ENCODE peak calls at places on chromosomes 6 and 20, in four cellular contexts. J is NB4; K is CD8-positive, alpha-beta T cell; E is suprapubic skin. V is an unnamed sample.
A peak's percentile ranks its signal among the peaks of the same experiment; 100 is the strongest.

GRCh38 chr6:74606488-74607135 is 599.2 kb downstream of the COL12A1 start:
- DNase-seq in J (peak; percentile 48), K (no peak), E (no peak), V (peak; percentile 10)

GRCh38 chr6:25053875-25054371 is 118.2 kb upstream of the RIPOR2 start:
- DNase-seq in K (no peak), J (peak; percentile 67), E (no peak), V (peak; percentile 39)

GRCh38 chr20:32975698-32976674 is 28.2 kb downstream of the SUN5 start:
- DNase-seq in E (peak; percentile 62), J (no peak), K (no peak), V (peak; percentile 8)

GRCh38 chr20:6169251-6169650 is 46.4 kb upstream of the FERMT1 start:
- DNase-seq in K (no peak), J (peak; percentile 41), E (no peak), V (peak; percentile 72)

GRCh38 chr6:102229271-102229670 is 835.8 kb downstream of the GRIK2 start:
- DNase-seq in K (no peak), J (no peak), E (no peak), V (no peak)

GRCh38 chr20:1816384-1817381 is 78.5 kb upstream of the SIRPA start:
- DNase-seq in J (no peak), E (peak; percentile 65), K (no peak), V (peak; percentile 78)

GRCh38 chr6:169073311-169073710 is 180.3 kb downstream of the THBS2 start:
- DNase-seq in K (no peak), E (no peak), J (no peak), V (peak; percentile 97)

GRCh38 chr6:154606457-154606856 is 96.0 kb upstream of the CNKSR3 start:
- DNase-seq in E (no peak), K (no peak), J (peak; percentile 16), V (peak; percentile 22)

GRCh38 chr6:122754191-122754731 is 25.3 kb upstream of the FABP7 start:
- DNase-seq in E (no peak), J (no peak), K (no peak), V (peak; percentile 39)

DNA sequence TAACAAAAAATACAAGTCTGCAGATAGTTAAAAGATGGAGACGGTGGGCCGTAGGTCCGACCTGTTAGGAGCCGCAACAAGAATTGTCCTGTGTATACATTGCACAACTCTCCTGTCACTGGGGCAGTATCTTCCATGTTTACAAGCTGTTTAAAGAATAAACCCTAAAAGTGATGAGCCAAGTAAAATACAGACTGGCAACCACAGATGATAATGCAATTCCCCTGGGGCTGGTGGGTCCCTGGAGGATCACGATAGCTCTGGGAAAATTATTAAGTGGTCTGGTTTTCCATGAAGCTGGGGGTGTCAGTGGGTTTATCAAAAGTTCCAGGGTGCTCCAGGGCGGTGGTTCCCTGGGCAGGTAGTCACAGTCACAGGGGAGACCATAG is 8.1 kb upstream of the FAM50B start:
- DNase-seq in J (peak; percentile 41), K (no peak), E (no peak), V (peak; percentile 26)
- H3K4me3 ChIP-seq in J (no peak overlapping the region), K (no peak overlapping the region), E (no peak overlapping the region), V (no peak overlapping the region)

DNA sequence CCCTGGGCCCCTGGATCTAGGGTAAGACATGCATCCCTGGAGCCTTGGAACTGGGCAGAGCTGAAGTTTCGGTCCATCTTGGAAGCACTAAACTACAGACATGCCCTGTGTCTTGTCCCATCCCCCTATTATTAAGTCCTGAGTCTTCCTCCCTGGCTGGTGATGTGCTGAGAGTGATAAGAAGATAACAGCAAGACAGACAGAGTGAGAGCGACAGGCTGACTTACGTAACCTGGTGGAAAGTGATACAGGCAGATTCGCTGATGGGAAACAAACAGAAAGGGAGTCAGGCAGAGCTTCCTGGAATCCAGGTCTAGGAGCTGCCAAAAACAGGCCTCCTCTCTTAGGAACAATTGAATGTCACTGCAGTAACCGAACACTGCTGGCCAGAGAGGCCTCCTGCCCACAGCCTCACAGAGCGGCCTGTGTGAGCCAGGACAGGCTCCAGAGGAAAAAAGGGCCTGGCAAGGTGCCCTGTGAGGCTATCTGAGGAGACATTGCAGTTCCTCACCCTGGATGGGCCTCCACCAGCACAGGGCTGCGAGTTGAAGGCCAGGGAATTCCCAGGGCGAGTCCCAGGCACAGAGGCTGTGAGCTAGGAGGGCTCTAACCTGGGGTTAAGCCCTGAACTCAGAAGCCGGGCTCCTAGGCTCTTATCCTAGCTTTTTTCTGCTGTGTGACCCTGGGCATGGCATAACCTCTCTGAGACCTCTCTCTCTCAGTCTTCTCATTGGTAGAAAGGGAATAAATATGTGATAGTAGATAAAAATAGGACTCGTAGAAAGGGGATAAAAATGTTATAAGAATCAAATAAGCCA is 34.2 kb upstream of the B4GALT5 start:
- DNase-seq in K (no peak), J (peak; percentile 35), E (peak; percentile 92), V (peak; percentile 7)
- H3K4me3 ChIP-seq in K (no peak overlapping the region), J (no peak overlapping the region), E (no peak overlapping the region), V (no peak overlapping the region)

GRCh38 chr20:47391276-47392010 is 34.9 kb upstream of the ZMYND8 start:
- DNase-seq in J (no peak), E (no peak), K (no peak), V (no peak)
- H3K4me3 ChIP-seq in J (no peak overlapping the region), E (no peak overlapping the region), K (no peak overlapping the region), V (no peak overlapping the region)

GRCh38 chr6:106702046-106702445 is 72.7 kb downstream of the QRSL1 start:
- DNase-seq in J (no peak), K (no peak), E (no peak), V (no peak)
- H3K4me3 ChIP-seq in J (no peak overlapping the region), K (no peak overlapping the region), E (no peak overlapping the region), V (no peak overlapping the region)

GRCh38 chr6:55869731-55870130 is 5.7 kb downstream of the BMP5 start:
- DNase-seq in E (no peak), J (no peak), K (no peak), V (no peak)

GRCh38 chr6:55874309-55874708 is 1.1 kb downstream of the BMP5 start:
- DNase-seq in K (no peak), E (no peak), J (no peak), V (no peak)

GRCh38 chr6:55866110-55866509 is 9.3 kb downstream of the BMP5 start:
- DNase-seq in J (no peak), K (no peak), E (no peak), V (peak; percentile 43)

GRCh38 chr6:55868910-55869479 is 6.4 kb downstream of the BMP5 start:
- DNase-seq in J (no peak), K (no peak), E (no peak), V (no peak)
- H3K4me3 ChIP-seq in J (no peak overlapping the region), K (no peak overlapping the region), E (no peak overlapping the region), V (no peak overlapping the region)

GRCh38 chr6:35654883-35655282 is 33.8 kb downstream of the FKBP5 start:
- DNase-seq in K (no peak), J (no peak), E (no peak), V (no peak)
- H3K4me3 ChIP-seq in K (no peak overlapping the region), J (no peak overlapping the region), E (no peak overlapping the region), V (no peak overlapping the region)

DNA sequence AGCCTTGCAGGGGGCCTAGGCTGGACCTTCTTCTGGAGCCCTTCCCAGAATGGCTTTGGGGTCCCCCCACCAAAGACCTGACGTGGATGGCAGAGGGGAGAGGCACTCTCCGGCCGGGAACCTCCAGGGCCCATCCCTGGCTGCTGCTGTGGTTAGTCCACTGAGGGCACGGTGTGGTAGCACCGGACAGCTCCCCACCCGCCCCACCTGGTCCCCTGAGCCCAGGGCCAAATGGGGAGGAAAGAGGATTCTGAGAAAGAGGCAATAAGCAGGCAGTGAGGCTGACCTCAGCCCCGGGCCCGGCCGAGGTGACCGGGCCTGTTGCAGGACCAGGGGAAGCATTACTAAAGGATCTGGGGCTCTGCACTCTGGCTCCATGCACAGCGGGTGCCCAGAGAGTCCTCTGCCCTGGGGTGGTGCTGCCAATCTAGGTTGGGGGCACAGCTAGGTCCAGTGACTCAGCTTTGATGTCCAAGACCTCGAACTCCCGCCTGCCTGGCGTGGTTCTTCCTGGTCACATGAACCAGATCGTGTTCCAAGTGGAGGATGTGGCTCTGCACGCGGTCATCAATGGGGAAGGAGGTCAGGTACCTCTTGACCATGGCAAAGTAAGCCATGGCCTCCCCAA is 2.2 kb downstream of the CENPB start:
- DNase-seq in K (no peak), J (no peak), E (no peak), V (no peak)
- H3K4me3 ChIP-seq in K (no peak overlapping the region), J (no peak overlapping the region), E (peak overlapping the region; percentile 66), V (no peak overlapping the region)

GRCh38 chr6:7532821-7533220 is 8.7 kb upstream of the DSP start:
- DNase-seq in K (no peak), E (no peak), J (no peak), V (no peak)
- H3K4me3 ChIP-seq in K (no peak overlapping the region), E (peak overlapping the region; percentile 6), J (no peak overlapping the region), V (no peak overlapping the region)

GRCh38 chr20:62953167-62953838 is 794 bp downstream of the SLC17A9 start:
- DNase-seq in K (no peak), E (no peak), J (peak; percentile 55), V (no peak)
- H3K4me3 ChIP-seq in K (peak overlapping the region; percentile 57), E (peak overlapping the region; percentile 42), J (peak overlapping the region; percentile 96), V (no peak overlapping the region)

GRCh38 chr20:10447028-10447427 is 11.9 kb downstream of the SLX4IP start:
- DNase-seq in J (peak; percentile 94), E (no peak), K (peak; percentile 42), V (no peak)
- H3K4me3 ChIP-seq in J (peak overlapping the region; percentile 26), E (no peak overlapping the region), K (no peak overlapping the region), V (no peak overlapping the region)

V was measured in trophoblast cell.